ENCODE peak calls at places on chromosomes 4 and X, in eight cellular contexts. K, U, I, R, Q, S, Y and T are unnamed samples.

GRCh38 chr4:86825511-86825910 is 23.7 kb downstream of the SLC10A6 start:
- DNase-seq in K (no peak), Q (no peak), I (peak; percentile 18), R (no peak), U (no peak), Y (no peak), S (no peak), T (no peak)

GRCh38 chr4:5970381-5971076 is 47.7 kb downstream of the C4orf50 start:
- DNase-seq in R (no peak), K (no peak), S (no peak), Y (no peak), I (no peak), U (no peak), Q (no peak), T (no peak)

GRCh38 chr4:68951806-68952585 is 392 bp upstream of the UGT2A3 start:
- DNase-seq in I (no peak), K (no peak), U (no peak), R (no peak), Q (no peak), S (no peak), Y (no peak), T (no peak)

GRCh38 chr4:1192091-1192492 is 19.7 kb upstream of the SPON2 start:
- DNase-seq in S (no peak), R (no peak), U (no peak), Q (peak; percentile 82), I (peak; percentile 99), K (peak; percentile 89), Y (no peak), T (peak; percentile 89)

GRCh38 chr4:75745192-75745591 is 20.8 kb downstream of the USO1 start:
- DNase-seq in R (no peak), S (no peak), K (no peak), Y (no peak), Q (no peak), I (peak; percentile 84), U (no peak), T (peak; percentile 21)

GRCh38 chr4:78797777-78798284 is 21.7 kb downstream of the BMP2K start:
- DNase-seq in S (no peak), R (no peak), U (no peak), I (no peak), K (no peak), Y (no peak), Q (no peak), T (no peak)

GRCh38 chrX:13377537-13377936 is 57.7 kb upstream of the ATXN3L start:
- DNase-seq in Y (no peak), Q (peak; percentile 85), U (no peak), R (no peak), I (peak; percentile 88), K (no peak), S (no peak), T (no peak)

GRCh38 chr4:6916587-6917444 is 7.2 kb downstream of the TBC1D14 start:
- DNase-seq in U (peak; percentile 49), Q (no peak), R (peak; percentile 56), I (peak; percentile 62), Y (peak; percentile 7), K (peak; percentile 35), S (no peak), T (no peak)

GRCh38 chr4:118989098-118990080 is 100.7 kb downstream of the SYNPO2 start:
- DNase-seq in I (peak; percentile 76), K (peak; percentile 39), S (no peak), Y (no peak), R (no peak), Q (peak; percentile 96), U (no peak), T (peak; percentile 95)

GRCh38 chrX:43002526-43003203 is 224.7 kb upstream of the PPP1R2C start:
- DNase-seq in Y (no peak), I (no peak), S (no peak), U (no peak), R (no peak), Q (no peak), K (peak; percentile 8), T (no peak)

GRCh38 chr4:152634110-152634760 is 45.6 kb downstream of the TMEM154 start:
- DNase-seq in Q (peak; percentile 10), Y (no peak), R (no peak), S (no peak), I (no peak), K (no peak), U (no peak), T (peak; percentile 14)

GRCh38 chr4:88674989-88675388 is 22.6 kb downstream of the NAP1L5 start:
- DNase-seq in I (peak; percentile 65), Y (no peak), K (no peak), R (no peak), U (no peak), S (no peak), Q (no peak), T (no peak)

GRCh38 chrX:85994228-85994627 is 53.1 kb downstream of the CHM start:
- DNase-seq in Q (no peak), R (no peak), Y (no peak), S (no peak), K (no peak), U (no peak), I (peak; percentile 11), T (no peak)

GRCh38 chr4:76850010-76850441 is 47.9 kb downstream of the SOWAHB start:
- DNase-seq in I (peak; percentile 97), Q (peak; percentile 87), K (peak; percentile 69), Y (no peak), U (no peak), R (no peak), S (no peak), T (no peak)

GRCh38 chrX:44105228-44105913 is 132.2 kb upstream of the NDP start:
- DNase-seq in S (no peak), I (no peak), U (no peak), K (no peak), Q (no peak), R (no peak), Y (peak; percentile 10), T (peak; percentile 2)

GRCh38 chr4:188822698-188823097 is 683.5 kb downstream of the TRIML1 start:
- DNase-seq in I (no peak), R (no peak), K (peak; percentile 65), Q (no peak), S (no peak), Y (peak; percentile 65), U (no peak), T (no peak)

GRCh38 chr4:81491943-81492342 is 20.2 kb upstream of the RASGEF1B start:
- DNase-seq in Q (no peak), Y (no peak), R (no peak), I (no peak), S (peak; percentile 86), K (no peak), U (no peak), T (no peak)

GRCh38 chrX:106050054-106050453 is 11.5 kb upstream of the SERPINA7 start:
- DNase-seq in R (no peak), S (no peak), Q (no peak), I (no peak), U (no peak), Y (no peak), K (no peak), T (no peak)

GRCh38 chr4:102610476-102610875 is 109.3 kb downstream of the NFKB1 start:
- DNase-seq in S (no peak), U (no peak), I (no peak), R (no peak), K (no peak), Y (no peak), Q (no peak), T (no peak)

GRCh38 chr4:156734965-156735895 is 236.4 kb downstream of the PDGFC start:
- DNase-seq in U (no peak), R (no peak), Q (no peak), I (peak; percentile 27), S (no peak), K (no peak), Y (no peak), T (no peak)

GRCh38 chr4:111027526-111027925 is 404.6 kb upstream of the PITX2 start:
- DNase-seq in S (no peak), I (peak; percentile 90), Y (no peak), K (no peak), R (no peak), Q (peak; percentile 85), U (no peak), T (no peak)

GRCh38 chrX:111100191-111100590 is 4.2 kb downstream of the PAK3 start:
- DNase-seq in Y (peak; percentile 26), Q (no peak), R (no peak), I (peak; percentile 20), U (no peak), S (peak; percentile 58), K (peak; percentile 24), T (peak; percentile 49)

GRCh38 chrX:116436358-116436816 is at the start of gene SLC6A14:
- DNase-seq in R (no peak), I (no peak), Q (no peak), Y (no peak), K (no peak), S (no peak), U (no peak), T (no peak)

GRCh38 chr4:831483-831805 is 5.5 kb upstream of the CPLX1 start:
- DNase-seq in I (no peak), K (no peak), U (no peak), Q (no peak), S (no peak), Y (no peak), R (no peak), T (no peak)

GRCh38 chr4:110104661-110105060 is 93.8 kb downstream of the ELOVL6 start:
- DNase-seq in R (no peak), U (no peak), Y (no peak), S (no peak), Q (no peak), K (no peak), I (no peak), T (no peak)

GRCh38 chr4:145812902-145813301 is 125.7 kb downstream of the ZNF827 start:
- DNase-seq in I (peak; percentile 76), Y (no peak), U (no peak), K (no peak), S (no peak), R (no peak), Q (no peak), T (no peak)

GRCh38 chr4:120291541-120291940 is 224.9 kb upstream of the MAD2L1 start:
- DNase-seq in S (no peak), Y (no peak), K (no peak), I (peak; percentile 97), R (no peak), U (no peak), Q (no peak), T (no peak)

GRCh38 chr4:109609431-109609830 is 49.4 kb downstream of the MCUB start:
- DNase-seq in K (no peak), S (no peak), I (no peak), U (no peak), Y (no peak), R (no peak), Q (no peak), T (no peak)

GRCh38 chrX:110310000-110310790 is 7.7 kb downstream of the AMMECR1 start:
- DNase-seq in I (peak; percentile 24), Q (no peak), K (no peak), U (no peak), Y (no peak), S (no peak), R (no peak), T (no peak)

GRCh38 chrX:1686642-1687041 is 71.8 kb downstream of the ASMT start:
- DNase-seq in Y (no peak), I (peak; percentile 7), R (no peak), Q (peak; percentile 13), K (no peak), S (no peak), U (no peak), T (no peak)

GRCh38 chrX:1558761-1559468 is 21.9 kb upstream of the P2RY8 start:
- DNase-seq in K (no peak), I (no peak), R (no peak), Q (no peak), S (no peak), Y (no peak), U (no peak), T (no peak)

GRCh38 chr4:112284662-112285411 is 867 bp downstream of the TIFA start:
- DNase-seq in R (peak; percentile 45), U (no peak), S (peak; percentile 30), I (peak; percentile 42), K (peak; percentile 18), Q (no peak), Y (no peak), T (peak; percentile 46)

GRCh38 chr4:9937078-9937477 is 84.2 kb downstream of the SLC2A9 start:
- DNase-seq in R (no peak), U (no peak), Y (no peak), S (no peak), Q (no peak), K (no peak), I (no peak), T (no peak)

GRCh38 chrX:110265624-110266023 is 52.3 kb downstream of the AMMECR1 start:
- DNase-seq in S (no peak), U (no peak), Q (no peak), K (no peak), I (peak; percentile 17), Y (no peak), R (no peak), T (no peak)